ENCODE peak calls at places on chromosomes 16 and 17, in ten cellular contexts. J is stomach, Y is cardiac muscle cell, L is AG09319, I is endothelial cell, D is WTC11, C is kidney epithelial cell, O is BE2C, Q is cardiac fibroblast, H is foreskin fibroblast. R is an unnamed sample.

GRCh38 chr17:64146418-64147109 is 16.6 kb upstream of the ERN1 start:
- DNase-seq in J (peak; percentile 65), Y (peak; percentile 79), L (peak; percentile 27), I (peak; percentile 26), D (peak; percentile 28), C (no peak), O (peak; percentile 70), Q (peak; percentile 79), H (peak; percentile 76), R (peak; percentile 73)

GRCh38 chr17:81511800-81512559 is 619 bp downstream of the ACTG1 start:
- DNase-seq in J (no peak), Y (peak; percentile 43), L (no peak), I (no peak), D (no peak), C (no peak), O (peak; percentile 27), Q (peak; percentile 29), H (peak; percentile 42), R (no peak)

GRCh38 chr16:71537643-71538042 is 11.4 kb downstream of the CHST4 start:
- DNase-seq in J (no peak), Y (peak; percentile 57), L (no peak), I (peak; percentile 61), D (peak; percentile 66), C (no peak), O (peak; percentile 42), Q (peak; percentile 52), H (peak; percentile 61), R (peak; percentile 54)

GRCh38 chr17:73910216-73910615 is 266.0 kb upstream of the SDK2 start:
- DNase-seq in J (no peak), Y (no peak), L (no peak), I (no peak), D (no peak), C (no peak), O (no peak), Q (no peak), H (no peak), R (no peak)

GRCh38 chr17:83161298-83162034 is 82.1 kb downstream of the METRNL start:
- DNase-seq in J (no peak), Y (peak; percentile 6), L (peak; percentile 84), I (no peak), D (no peak), C (no peak), O (no peak), Q (peak; percentile 11), H (peak; percentile 92), R (no peak)

GRCh38 chr16:27639588-27640276 is 89.8 kb downstream of the KATNIP start:
- DNase-seq in J (no peak), Y (peak; percentile 75), L (no peak), I (peak; percentile 45), D (peak; percentile 40), C (no peak), O (peak; percentile 59), Q (peak; percentile 74), H (peak; percentile 76), R (no peak)

GRCh38 chr17:75315541-75316243 is 26.5 kb upstream of the SLC25A19 start:
- DNase-seq in J (no peak), Y (no peak), L (no peak), I (no peak), D (no peak), C (no peak), O (no peak), Q (no peak), H (peak; percentile 44), R (no peak)

GRCh38 chr16:66293207-66293735 is 73.2 kb upstream of the CDH5 start:
- DNase-seq in J (peak; percentile 5), Y (no peak), L (no peak), I (no peak), D (no peak), C (no peak), O (no peak), Q (no peak), H (no peak), R (no peak)

GRCh38 chr17:1561420-1562177 is 993 bp downstream of the PITPNA start:
- DNase-seq in J (no peak), Y (peak; percentile 29), L (no peak), I (peak; percentile 40), D (peak; percentile 42), C (no peak), O (no peak), Q (peak; percentile 31), H (peak; percentile 67), R (peak; percentile 65)
- TF ChIP-seq CTCF in J (no peak), Y (peak; percentile 43), L (peak; percentile 8), I (no peak), D (no peak), C (no peak), O (no peak), Q (peak; percentile 5), H (peak; percentile 28), R (no peak)

GRCh38 chr16:70473446-70474319 is 19.3 kb downstream of the FCSK start:
- DNase-seq in J (no peak), Y (no peak), L (no peak), I (no peak), D (no peak), C (no peak), O (no peak), Q (no peak), H (no peak), R (no peak)
- TF ChIP-seq CTCF in J (no peak), Y (no peak), L (no peak), I (no peak), D (no peak), C (no peak), O (peak; percentile 21), Q (no peak), H (no peak), R (no peak)

DNA sequence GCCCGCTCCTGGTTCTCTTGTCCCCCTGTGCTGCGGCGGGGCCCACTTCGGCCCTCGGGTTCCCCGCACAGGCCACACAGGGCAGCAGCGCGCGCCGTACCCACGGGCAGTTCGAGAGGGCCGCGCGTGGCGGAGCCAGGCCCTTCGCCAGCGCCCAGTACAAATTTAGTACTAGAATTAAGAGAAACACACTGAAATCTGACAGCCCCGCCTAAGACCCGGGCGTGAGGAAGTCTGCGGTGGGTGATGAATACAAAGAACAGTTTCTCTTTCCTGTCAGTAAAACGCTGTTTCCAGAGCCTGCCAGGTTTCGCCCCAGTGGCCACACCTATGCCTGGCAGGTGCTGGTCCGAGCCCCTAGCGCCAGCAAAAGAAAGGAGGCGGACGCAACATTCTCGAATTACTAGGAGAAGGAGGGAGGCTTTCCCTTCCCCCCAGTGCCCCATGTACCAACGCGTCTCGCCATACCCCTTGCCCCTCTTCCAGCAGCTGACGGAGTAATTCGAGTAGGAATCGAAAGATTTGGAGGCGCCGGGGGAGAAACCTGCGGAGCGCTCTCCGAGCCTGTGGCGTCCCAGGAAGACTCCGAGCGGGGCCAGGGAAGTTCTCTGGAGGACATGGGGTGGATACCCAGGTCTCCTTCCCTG is 591 bp upstream of the SLFN5 start:
- DNase-seq in J (peak; percentile 85), Y (peak; percentile 40), L (no peak), I (peak; percentile 37), D (peak; percentile 83), C (no peak), O (no peak), Q (peak; percentile 40), H (peak; percentile 71), R (peak; percentile 40)
- TF ChIP-seq CTCF in J (peak; percentile 41), Y (peak; percentile 7), L (no peak), I (no peak), D (no peak), C (peak; percentile 34), O (no peak), Q (peak; percentile 33), H (peak; percentile 8), R (peak; percentile 27)

GRCh38 chr17:57541472-57542394 is 203.4 kb downstream of the CCDC182 start:
- DNase-seq in J (no peak), Y (peak; percentile 93), L (no peak), I (no peak), D (no peak), C (no peak), O (peak; percentile 90), Q (peak; percentile 91), H (no peak), R (no peak)
- TF ChIP-seq CTCF in J (no peak), Y (no peak), L (no peak), I (no peak), D (no peak), C (no peak), O (peak; percentile 28), Q (no peak), H (no peak), R (no peak)

DNA sequence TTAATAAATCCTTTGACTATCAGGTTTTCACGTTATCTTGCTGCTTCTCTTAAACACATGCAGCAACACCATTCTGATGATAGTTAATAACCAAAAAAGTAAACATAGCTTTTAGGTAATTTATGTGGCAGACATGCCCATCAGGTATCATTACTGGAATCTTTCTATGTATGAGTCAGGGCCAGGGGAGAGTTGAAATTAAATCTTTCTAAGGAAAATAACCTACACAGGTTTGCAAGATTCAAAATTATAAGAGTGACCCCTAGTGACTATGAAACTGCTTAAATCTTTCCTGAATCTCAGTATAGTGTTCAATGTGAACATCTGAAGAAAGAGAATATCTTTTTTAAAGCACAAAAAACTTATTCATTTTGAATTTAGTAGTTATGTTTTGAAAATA is 666.6 kb downstream of the CDH11 start:
- DNase-seq in J (no peak), Y (peak; percentile 57), L (no peak), I (no peak), D (no peak), C (no peak), O (no peak), Q (peak; percentile 60), H (peak; percentile 56), R (no peak)
- TF ChIP-seq CTCF in J (no peak), Y (peak; percentile 42), L (peak; percentile 30), I (no peak), D (no peak), C (peak; percentile 23), O (peak; percentile 28), Q (peak; percentile 26), H (peak; percentile 16), R (no peak)

R was measured in glutamatergic neuron.